ENCODE peak calls at places on chromosomes 3 and 15, in nine cellular contexts. B is AG04450; I is substantia nigra; N is CD4-positive, alpha-beta memory T cell; Q is ELF-1; J is epithelial cell of proximal tubule; U is NCI-H1694; D is NCI-H146; O is HTR-8/SVneo. L is an unnamed sample.

GRCh38 chr15:50828610-50829206 is 63.2 kb upstream of the SPPL2A start:
- DNase-seq in J (peak; percentile 81), N (no peak), D (peak; percentile 11), U (no peak), O (peak; percentile 85), B (peak; percentile 21), I (no peak), Q (peak; percentile 60), L (peak; percentile 11)

GRCh38 chr3:46420931-46421330 is 13.9 kb downstream of the CCRL2 start:
- DNase-seq in N (no peak), Q (no peak), J (no peak), B (no peak), I (no peak), O (no peak), U (no peak), D (no peak), L (no peak)

GRCh38 chr3:120093119-120093922 is 926 bp downstream of the GSK3B start:
- DNase-seq in N (no peak), J (no peak), D (peak; percentile 53), B (peak; percentile 64), I (peak; percentile 5), O (no peak), Q (peak; percentile 44), U (peak; percentile 32), L (peak; percentile 70)

GRCh38 chr15:40743921-40744809 is 10.9 kb downstream of the RMDN3 start:
- DNase-seq in D (no peak), U (no peak), J (peak; percentile 56), Q (no peak), I (no peak), O (no peak), N (peak; percentile 90), B (no peak), L (no peak)

GRCh38 chr3:57094606-57095005 is 34.1 kb downstream of the SPATA12 start:
- DNase-seq in O (no peak), J (no peak), U (no peak), B (peak; percentile 39), I (no peak), N (no peak), D (no peak), Q (no peak), L (no peak)

GRCh38 chr3:159969-160368 is 36.6 kb upstream of the CHL1 start:
- DNase-seq in O (no peak), I (no peak), N (no peak), D (no peak), B (no peak), U (no peak), Q (no peak), J (no peak), L (no peak)

GRCh38 chr3:176376531-176376930 is 820.8 kb downstream of the TBL1XR1 start:
- DNase-seq in N (no peak), O (no peak), I (no peak), U (no peak), Q (no peak), D (no peak), B (no peak), J (no peak), L (no peak)

GRCh38 chr15:101045236-101045646 is 126.1 kb downstream of the LRRK1 start:
- DNase-seq in N (no peak), U (no peak), J (no peak), I (no peak), D (no peak), O (no peak), B (no peak), Q (peak; percentile 0), L (no peak)

GRCh38 chr3:148697311-148698189 is at the start of gene AGTR1:
- DNase-seq in N (no peak), U (no peak), D (peak; percentile 48), O (peak; percentile 74), Q (peak; percentile 85), B (no peak), I (no peak), J (no peak), L (peak; percentile 76)